ENCODE peak calls at places on chromosomes 5 and 9, in ten cellular contexts. X is B cell; U is AG04450; N is NCI-H446; D is left ventricle myocardium inferior; H is activated CD4-positive, alpha-beta T cell treated with anti-CD3 and anti-CD28 coated beads, Interleukin-2, amount 50 U/mL, for 1 hour; L is NCI-H748 treated with DMSO at 0.1 percent for 48 hours; R is PC-3; C is stimulated activated CD8-positive, alpha-beta memory T cell treated with anti-CD3 and anti-CD28 coated beads, Interleukin-7, amount 100 ng/mL, for 24 hours; F is GM06990. S is an unnamed sample.

GRCh38 chr5:65771266-65771665 is 49.3 kb downstream of the NLN start:
- DNase-seq in L (no peak), C (no peak), F (no peak), D (no peak), H (no peak), X (no peak), R (no peak), N (no peak), U (no peak), S (no peak)

GRCh38 chr5:14235872-14236271 is 92.7 kb downstream of the TRIO start:
- DNase-seq in N (no peak), U (no peak), F (no peak), R (no peak), X (no peak), L (no peak), D (no peak), C (no peak), H (no peak), S (no peak)

GRCh38 chr5:1437452-1437851 is 7.8 kb downstream of the SLC6A3 start:
- DNase-seq in N (peak; percentile 86), F (no peak), D (no peak), X (no peak), L (no peak), U (no peak), H (no peak), R (peak; percentile 35), C (no peak), S (no peak)

GRCh38 chr5:169116961-169117461 is 183.9 kb downstream of the SLIT3 start:
- DNase-seq in X (no peak), D (no peak), H (no peak), F (no peak), C (no peak), R (peak; percentile 6), L (no peak), N (no peak), U (no peak), S (no peak)

GRCh38 chr9:73219985-73220626 is 68.4 kb downstream of the ANXA1 start:
- DNase-seq in U (no peak), H (no peak), D (no peak), X (no peak), L (no peak), C (no peak), F (peak; percentile 9), N (no peak), R (peak; percentile 30), S (no peak)

GRCh38 chr5:56356121-56356875 is 123.2 kb upstream of the ANKRD55 start:
- DNase-seq in U (no peak), D (no peak), X (no peak), N (no peak), F (no peak), C (no peak), R (no peak), L (no peak), H (no peak), S (no peak)

GRCh38 chr5:177194278-177194677 is 60.7 kb downstream of the NSD1 start:
- DNase-seq in C (no peak), F (no peak), X (no peak), H (no peak), R (peak; percentile 94), D (no peak), L (no peak), U (peak; percentile 66), N (no peak), S (no peak)

GRCh38 chr5:65774346-65774745 is 52.3 kb downstream of the NLN start:
- DNase-seq in L (no peak), F (no peak), U (peak; percentile 63), N (no peak), D (no peak), X (no peak), C (no peak), H (no peak), R (peak; percentile 25), S (no peak)

GRCh38 chr5:176899296-176899891 is at the start of gene HK3:
- DNase-seq in C (no peak), U (no peak), X (no peak), L (no peak), R (no peak), H (no peak), N (no peak), D (no peak), F (no peak), S (no peak)

GRCh38 chr5:43192558-43193170 is 639 bp downstream of the NIM1K start:
- DNase-seq in C (no peak), U (no peak), H (peak; percentile 15), N (peak; percentile 58), F (peak; percentile 49), R (peak; percentile 29), D (no peak), L (peak; percentile 40), X (peak; percentile 50), S (peak; percentile 3)

GRCh38 chr5:149776376-149777305 is 46.5 kb downstream of the PPARGC1B start:
- DNase-seq in D (no peak), L (no peak), R (no peak), U (no peak), C (no peak), H (no peak), X (no peak), F (no peak), N (no peak), S (no peak)

GRCh38 chr9:18250051-18250450 is 223.9 kb upstream of the ADAMTSL1 start:
- DNase-seq in C (no peak), H (no peak), R (no peak), X (no peak), D (no peak), L (no peak), F (no peak), U (no peak), N (no peak), S (no peak)

GRCh38 chr5:90548069-90548593 is 10.5 kb upstream of the ADGRV1 start:
- DNase-seq in H (no peak), N (no peak), F (no peak), D (no peak), R (peak; percentile 98), C (no peak), U (no peak), X (no peak), L (peak; percentile 91), S (no peak)

GRCh38 chr5:96807099-96807654 is 568 bp downstream of the ERAP1 start:
- DNase-seq in H (no peak), R (peak; percentile 86), F (peak; percentile 76), U (no peak), L (peak; percentile 48), D (peak; percentile 85), N (peak; percentile 81), C (no peak), X (no peak), S (no peak)

GRCh38 chr5:106205916-106206571 is 1464.7 kb downstream of the EFNA5 start:
- DNase-seq in D (no peak), U (no peak), H (no peak), C (no peak), X (peak; percentile 1), R (no peak), N (no peak), F (no peak), L (no peak), S (no peak)

GRCh38 chr9:99873531-99873930 is 32.9 kb upstream of the STX17 start:
- DNase-seq in C (no peak), F (no peak), U (peak; percentile 11), N (no peak), D (no peak), L (no peak), R (peak; percentile 83), X (no peak), H (no peak), S (no peak)

GRCh38 chr5:113050606-113051391 is 74.2 kb downstream of the DCP2 start:
- DNase-seq in U (no peak), F (no peak), X (no peak), H (no peak), D (no peak), C (no peak), N (no peak), R (peak; percentile 73), L (no peak), S (no peak)

GRCh38 chr5:156778139-156778696 is 71.9 kb upstream of the PPP1R2B start:
- DNase-seq in R (no peak), L (no peak), C (no peak), F (no peak), D (no peak), X (no peak), H (no peak), N (no peak), U (no peak), S (no peak)

GRCh38 chr5:147754372-147755122 is 28.0 kb downstream of the JAKMIP2 start:
- DNase-seq in N (no peak), U (no peak), F (no peak), R (no peak), L (no peak), X (no peak), H (no peak), D (no peak), C (no peak), S (no peak)

GRCh38 chr5:56456002-56456401 is 222.9 kb upstream of the ANKRD55 start:
- DNase-seq in N (no peak), R (no peak), X (no peak), F (no peak), L (no peak), C (no peak), U (no peak), D (no peak), H (no peak), S (no peak)

GRCh38 chr9:83469722-83470121 is 68.5 kb downstream of the FRMD3 start:
- DNase-seq in N (no peak), D (peak; percentile 39), X (no peak), U (no peak), C (no peak), H (no peak), L (no peak), R (no peak), F (no peak), S (no peak)

GRCh38 chr5:135139397-135140134 is 105.5 kb upstream of the PITX1 start:
- DNase-seq in H (no peak), F (no peak), C (no peak), D (no peak), L (no peak), X (no peak), U (peak; percentile 92), N (no peak), R (peak; percentile 70), S (no peak)

GRCh38 chr5:158406884-158407790 is 548.2 kb upstream of the CLINT1 start:
- DNase-seq in X (no peak), C (no peak), H (no peak), D (no peak), R (peak; percentile 65), L (no peak), N (no peak), F (no peak), U (no peak), S (no peak)

GRCh38 chr5:141840826-141841360 is 37.3 kb downstream of the PCDH1 start:
- DNase-seq in C (no peak), U (no peak), X (no peak), F (no peak), D (no peak), L (no peak), R (no peak), H (no peak), N (no peak), S (no peak)

GRCh38 chr5:11050596-11051304 is 289.7 kb upstream of the DAP start:
- DNase-seq in U (no peak), H (no peak), R (peak; percentile 92), L (no peak), C (no peak), X (no peak), N (peak; percentile 88), D (no peak), F (no peak), S (no peak)

GRCh38 chr5:53552561-53552960 is 7.9 kb upstream of the NDUFS4 start:
- DNase-seq in H (no peak), X (no peak), D (no peak), F (no peak), R (no peak), N (no peak), C (no peak), U (no peak), L (no peak), S (no peak)

GRCh38 chr5:81265101-81265500 is 32.0 kb downstream of the CKMT2 start:
- DNase-seq in X (no peak), D (no peak), L (no peak), H (no peak), F (no peak), U (no peak), R (no peak), N (no peak), C (no peak), S (no peak)

GRCh38 chr9:129125478-129125877 is 14.3 kb downstream of the PTPA start:
- DNase-seq in N (no peak), R (peak; percentile 69), H (no peak), L (no peak), U (no peak), C (no peak), X (no peak), D (no peak), F (peak; percentile 32), S (no peak)